ENCODE peak calls at places on chromosome 11, in four cellular contexts. B, K, Q and J are unnamed samples.

GRCh38 chr11:98234698-98235097 is 786.1 kb upstream of the CNTN5 start:
- DNase-seq in Q (no peak), B (no peak), K (no peak), J (no peak)

GRCh38 chr11:5923427-5923776 is 18.6 kb upstream of the OR56A3 start:
- DNase-seq in B (no peak), Q (no peak), K (no peak), J (no peak)

GRCh38 chr11:11976476-11977187 is 31.8 kb downstream of the DKK3 start:
- DNase-seq in Q (no peak), B (no peak), K (no peak), J (no peak)

GRCh38 chr11:71282581-71283351 is 30.4 kb upstream of the SHANK2 start:
- DNase-seq in K (no peak), Q (no peak), B (no peak), J (no peak)

GRCh38 chr11:86243377-86243776 is 1.2 kb upstream of the EED start:
- DNase-seq in K (no peak), Q (no peak), B (no peak), J (no peak)

GRCh38 chr11:14075118-14075601 is 112.6 kb downstream of the SPON1 start:
- DNase-seq in B (no peak), K (no peak), Q (no peak), J (no peak)

GRCh38 chr11:28743101-28743550 is 634.9 kb downstream of the METTL15 start:
- DNase-seq in B (no peak), K (no peak), Q (no peak), J (no peak)

GRCh38 chr11:130622126-130622525 is 173.7 kb downstream of the ADAMTS15 start:
- DNase-seq in Q (no peak), B (no peak), K (no peak), J (no peak)

GRCh38 chr11:63165710-63166310 is 21.8 kb upstream of the SLC22A24 start:
- DNase-seq in B (no peak), Q (no peak), K (no peak), J (no peak)

GRCh38 chr11:76783901-76784813 is 1.0 kb downstream of the TSKU start:
- DNase-seq in K (no peak), Q (no peak), B (peak; percentile 81), J (no peak)

GRCh38 chr11:18295316-18295715 is 26.6 kb downstream of the HPS5 start:
- DNase-seq in B (no peak), K (no peak), Q (no peak), J (no peak)

GRCh38 chr11:72548481-72548880 is 114.2 kb upstream of the CLPB start:
- DNase-seq in K (no peak), Q (no peak), B (no peak), J (no peak)

DNA sequence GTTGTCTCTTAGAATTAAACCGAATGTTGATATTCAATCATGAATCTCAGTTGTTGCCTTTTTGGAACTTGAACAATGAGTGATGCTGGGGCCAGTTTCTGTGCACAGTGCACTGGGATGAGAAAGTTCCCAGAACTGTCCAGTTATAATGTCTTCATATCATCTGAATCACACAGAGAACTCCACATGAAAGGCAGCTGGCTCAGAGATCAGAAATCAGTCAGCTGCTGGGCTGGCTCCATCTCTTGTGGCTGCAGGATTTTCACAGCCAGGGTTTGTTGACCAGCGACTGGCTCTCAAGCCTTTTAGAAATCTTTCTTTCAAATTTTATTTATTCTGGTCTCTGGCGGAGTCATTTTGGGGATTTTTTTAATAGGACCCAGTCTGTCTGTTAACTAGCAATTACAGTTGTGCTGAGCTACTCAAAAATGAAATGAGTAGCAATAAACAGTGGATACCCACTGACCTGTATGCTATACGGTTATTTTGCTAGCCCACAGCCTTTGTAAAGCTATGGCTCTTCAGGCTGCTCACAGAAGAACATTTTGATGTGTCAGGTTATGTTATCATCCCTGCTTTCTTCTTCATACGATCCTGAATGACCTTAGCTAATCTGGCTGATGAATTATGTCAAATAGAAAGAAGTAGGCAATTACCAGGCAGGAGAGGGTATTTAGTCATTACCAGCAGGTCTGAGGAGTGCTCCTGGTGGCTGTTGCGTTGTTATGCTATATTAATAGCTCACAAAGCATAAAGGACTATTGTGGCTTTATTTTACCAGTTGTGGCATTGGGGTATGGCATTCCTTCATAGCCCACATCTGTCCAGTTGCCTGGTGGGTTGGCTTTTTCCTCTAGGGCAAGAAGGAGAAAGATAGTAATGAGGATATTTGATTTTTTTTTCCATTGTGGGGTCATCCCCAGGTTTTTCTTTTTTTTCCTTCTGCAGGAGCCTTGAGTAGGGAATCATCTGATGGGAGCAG is 3.6 kb downstream of the FAT3 start:
- DNase-seq in Q (no peak), K (no peak), B (no peak), J (no peak)
- TF ChIP-seq SPI1 in Q (no peak), K (no peak), B (no peak), J (no peak)

GRCh38 chr11:69297225-69297925 is 3.4 kb downstream of the MYEOV start:
- DNase-seq in B (peak; percentile 85), Q (peak; percentile 91), K (peak; percentile 100), J (peak; percentile 74)
- TF ChIP-seq SPI1 in B (peak; percentile 80), Q (peak; percentile 60), K (peak; percentile 64), J (peak; percentile 54)

GRCh38 chr11:74417379-74417804 is 19.2 kb upstream of the PGM2L1 start:
- DNase-seq in B (no peak), K (no peak), Q (no peak), J (no peak)
- TF ChIP-seq SPI1 in B (no peak), K (no peak), Q (no peak), J (no peak)

GRCh38 chr11:68845351-68846002 is 3.8 kb upstream of the CPT1A start:
- DNase-seq in Q (no peak), B (no peak), K (no peak), J (no peak)
- TF ChIP-seq SPI1 in Q (no peak), B (no peak), K (no peak), J (no peak)

DNA sequence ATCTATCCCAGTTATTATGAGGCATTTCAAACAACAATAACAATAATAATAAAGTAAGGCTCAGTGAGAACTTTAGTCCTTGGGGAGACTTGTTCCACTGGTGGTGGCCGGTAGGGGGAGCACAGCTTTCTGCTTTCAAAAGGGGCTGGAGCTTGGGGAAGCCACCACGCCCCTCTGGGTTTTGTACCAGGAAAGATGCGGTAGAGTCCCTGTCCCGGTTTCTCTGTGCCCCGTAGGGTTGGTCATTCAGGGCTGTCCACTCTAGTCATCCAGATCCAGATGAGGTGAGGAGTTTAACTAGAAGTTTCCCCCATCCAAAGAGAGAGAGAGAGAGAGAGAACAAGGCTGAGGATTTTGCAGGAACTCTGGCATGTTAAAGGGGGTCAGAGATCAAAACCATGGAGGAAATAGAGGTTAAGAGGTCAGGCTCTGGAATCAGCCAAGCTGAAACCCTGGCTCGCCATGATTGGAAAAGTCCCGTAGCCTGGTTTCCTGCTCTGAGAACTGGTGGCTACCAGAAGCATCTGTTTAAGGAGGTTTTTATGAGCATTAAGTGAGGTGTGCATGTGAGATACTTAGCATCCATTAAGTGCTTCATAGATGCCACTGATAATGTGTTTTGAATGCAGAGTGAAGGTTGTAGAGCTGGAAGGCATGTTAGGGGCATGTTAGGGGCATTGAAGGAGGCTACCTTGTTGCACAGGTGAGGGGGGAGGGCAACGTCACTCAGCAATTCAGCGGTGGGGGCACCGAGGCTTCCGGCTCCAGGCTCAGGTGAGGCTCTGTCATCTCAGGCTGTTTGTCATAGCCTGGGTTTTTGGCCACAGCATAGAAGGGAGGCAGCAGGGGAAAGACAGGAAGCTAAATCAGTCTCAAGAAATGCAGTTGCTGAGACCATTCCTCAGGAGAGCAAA is 298.7 kb downstream of the NTM start:
- DNase-seq in B (peak; percentile 84), Q (no peak), K (peak; percentile 14), J (peak; percentile 59)
- TF ChIP-seq SPI1 in B (no peak), Q (no peak), K (no peak), J (no peak)

GRCh38 chr11:4454031-4454430 is 4.9 kb downstream of the OR52K2 start:
- DNase-seq in Q (no peak), K (no peak), B (no peak), J (no peak)

GRCh38 chr11:4464216-4465159 is 15.4 kb downstream of the OR52K2 start:
- DNase-seq in K (no peak), Q (no peak), B (no peak), J (no peak)

GRCh38 chr11:4455439-4455838 is 6.3 kb downstream of the OR52K2 start:
- DNase-seq in B (no peak), K (peak; percentile 96), Q (no peak), J (no peak)

GRCh38 chr11:4465411-4465810 is 16.3 kb downstream of the OR52K2 start:
- DNase-seq in B (no peak), Q (no peak), K (no peak), J (no peak)

GRCh38 chr11:4459470-4459869 is 10.4 kb downstream of the OR52K2 start:
- DNase-seq in K (peak; percentile 93), Q (no peak), B (no peak), J (no peak)
- TF ChIP-seq SPI1 in K (peak; percentile 94), Q (peak; percentile 34), B (no peak), J (peak; percentile 66)

DNA sequence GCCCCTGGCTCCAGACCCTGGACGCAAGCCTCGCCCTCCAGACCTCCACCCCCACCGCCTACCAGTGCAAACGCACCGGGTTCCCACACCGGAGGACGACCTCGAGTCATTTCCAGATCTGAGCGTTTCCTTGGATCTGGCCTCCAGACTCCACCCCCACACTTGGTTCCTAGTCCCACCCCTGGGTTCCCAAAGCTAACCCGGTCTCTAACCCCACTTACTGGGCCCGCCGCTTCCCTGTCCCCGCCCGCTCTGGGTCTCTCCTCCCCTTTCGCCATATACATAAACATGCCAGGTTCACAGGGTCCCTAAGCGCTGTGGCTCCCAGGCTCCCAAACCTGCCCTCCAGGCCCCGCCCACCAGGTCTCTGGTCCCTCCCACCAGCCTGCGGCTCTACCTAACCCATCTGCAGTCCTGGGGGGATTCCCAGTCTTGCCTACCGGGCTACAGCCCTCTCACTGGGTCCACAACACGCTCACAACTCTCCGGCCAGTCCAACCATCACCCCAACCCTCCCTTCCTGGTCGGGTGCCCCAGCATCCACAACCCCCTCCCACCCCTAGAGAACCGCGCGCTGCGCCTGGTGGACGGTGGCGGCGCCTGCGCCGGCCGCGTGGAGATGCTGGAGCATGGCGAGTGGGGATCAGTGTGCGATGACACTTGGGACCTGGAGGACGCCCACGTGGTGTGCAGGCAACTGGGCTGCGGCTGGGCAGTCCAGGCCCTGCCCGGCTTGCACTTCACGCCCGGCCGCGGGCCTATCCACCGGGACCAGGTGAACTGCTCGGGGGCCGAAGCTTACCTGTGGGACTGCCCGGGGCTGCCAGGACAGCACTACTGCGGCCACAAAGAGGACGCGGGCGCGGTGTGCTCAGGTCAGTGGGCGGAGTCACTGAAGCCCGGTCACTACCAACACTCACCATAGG is 36.8 kb downstream of the CD6 start:
- DNase-seq in B (peak; percentile 43), K (no peak), Q (no peak), J (no peak)
- TF ChIP-seq SPI1 in B (no peak), K (no peak), Q (no peak), J (no peak)

GRCh38 chr11:46698597-46698996 is 1.8 kb downstream of the ARHGAP1 start:
- DNase-seq in Q (no peak), K (no peak), B (peak; percentile 43), J (no peak)

GRCh38 chr11:46697723-46698122 is 2.7 kb downstream of the ARHGAP1 start:
- DNase-seq in B (no peak), Q (no peak), K (no peak), J (no peak)

GRCh38 chr11:46695345-46696211 is 4.8 kb downstream of the ARHGAP1 start:
- DNase-seq in Q (no peak), B (no peak), K (no peak), J (no peak)

GRCh38 chr11:46696212-46696558 is 4.2 kb downstream of the ARHGAP1 start:
- DNase-seq in Q (no peak), K (no peak), B (no peak), J (no peak)

GRCh38 chr11:46697303-46697702 is 3.1 kb downstream of the ARHGAP1 start:
- DNase-seq in K (no peak), B (no peak), Q (no peak), J (no peak)
- TF ChIP-seq SPI1 in K (no peak), B (no peak), Q (no peak), J (no peak)